ENCODE peak calls at places on chromosomes 12 and 14, in five cellular contexts. R, Q, Y, N and C are unnamed samples.
A peak's percentile ranks its signal among the peaks of the same experiment; 100 is the strongest.

GRCh38 chr14:70811578-70811977 is 2.3 kb upstream of the MAP3K9 start:
- DNase-seq in R (no peak), Q (no peak), Y (no peak), N (no peak), C (peak; percentile 71)

GRCh38 chr12:62263956-62264355 is 3.8 kb downstream of the USP15 start:
- DNase-seq in R (no peak), Q (no peak), Y (no peak), N (no peak), C (no peak)

GRCh38 chr12:111993290-111994150 is 19.4 kb downstream of the TMEM116 start:
- DNase-seq in R (no peak), Q (no peak), Y (no peak), N (peak; percentile 74), C (no peak)

GRCh38 chr14:84575681-84576080 is 954.3 kb upstream of the FLRT2 start:
- DNase-seq in R (no peak), Q (no peak), Y (no peak), N (no peak), C (no peak)

GRCh38 chr14:55221186-55221585 is 29.8 kb upstream of the DLGAP5 start:
- DNase-seq in R (no peak), Q (no peak), Y (no peak), N (no peak), C (no peak)

GRCh38 chr14:91149462-91149861 is 35.6 kb downstream of the DGLUCY start:
- DNase-seq in R (peak; percentile 75), Q (no peak), Y (no peak), N (no peak), C (no peak)

GRCh38 chr14:101113108-101113612 is 209.6 kb upstream of the RTL1 start:
- DNase-seq in R (no peak), Q (no peak), Y (no peak), N (no peak), C (peak; percentile 32)

GRCh38 chr12:576613-577110 is 86.6 kb downstream of the NINJ2 start:
- DNase-seq in R (no peak), Q (no peak), Y (no peak), N (no peak), C (no peak)

GRCh38 chr12:32470936-32471335 is 71.6 kb downstream of the FGD4 start:
- DNase-seq in R (no peak), Q (no peak), Y (no peak), N (no peak), C (no peak)

GRCh38 chr14:29930283-29930682 is 2.6 kb upstream of the PRKD1 start:
- DNase-seq in R (no peak), Q (no peak), Y (no peak), N (no peak), C (peak; percentile 76)

GRCh38 chr12:45286621-45287020 is 70.7 kb downstream of the ANO6 start:
- DNase-seq in R (no peak), Q (no peak), Y (no peak), N (no peak), C (no peak)

GRCh38 chr12:106333756-106334155 is 23.8 kb upstream of the POLR3B start:
- DNase-seq in R (no peak), Q (no peak), Y (no peak), N (no peak), C (no peak)

GRCh38 chr12:44774815-44775411 is 101.2 kb downstream of the NELL2 start:
- DNase-seq in R (no peak), Q (peak; percentile 41), Y (peak; percentile 68), N (peak; percentile 63), C (peak; percentile 82)

GRCh38 chr12:50589650-50590435 is 85.1 kb downstream of the DIP2B start:
- DNase-seq in R (no peak), Q (no peak), Y (no peak), N (peak; percentile 12), C (peak; percentile 89)

GRCh38 chr12:100326208-100326607 is 30.7 kb upstream of the SLC17A8 start:
- DNase-seq in R (no peak), Q (no peak), Y (no peak), N (no peak), C (no peak)

GRCh38 chr12:94255428-94255827 is 107.1 kb downstream of the PLXNC1 start:
- DNase-seq in R (no peak), Q (no peak), Y (no peak), N (no peak), C (no peak)

GRCh38 chr14:52015411-52016030 is 26.2 kb downstream of the RTRAF start:
- DNase-seq in R (no peak), Q (peak; percentile 57), Y (peak; percentile 60), N (no peak), C (peak; percentile 68)

GRCh38 chr12:77968571-77968970 is 137.9 kb downstream of the NAV3 start:
- DNase-seq in R (peak; percentile 25), Q (no peak), Y (no peak), N (no peak), C (no peak)

GRCh38 chr14:69990319-69990718 is 111.1 kb downstream of the SMOC1 start:
- DNase-seq in R (no peak), Q (no peak), Y (no peak), N (no peak), C (no peak)

GRCh38 chr14:68365228-68365627 is 427.6 kb downstream of the ZFP36L1 start:
- DNase-seq in R (no peak), Q (no peak), Y (no peak), N (no peak), C (no peak)

GRCh38 chr12:122669397-122670070 is 33.6 kb downstream of the HCAR2 start:
- DNase-seq in R (no peak), Q (no peak), Y (no peak), N (no peak), C (no peak)

GRCh38 chr12:23949212-23950010 is at the start of gene SOX5:
- DNase-seq in R (peak; percentile 20), Q (peak; percentile 70), Y (peak; percentile 89), N (no peak), C (peak; percentile 94)

GRCh38 chr14:50191499-50191898 is 39.9 kb downstream of the SOS2 start:
- DNase-seq in R (no peak), Q (no peak), Y (no peak), N (no peak), C (no peak)

GRCh38 chr12:131378861-131379665 is 331.8 kb upstream of the SFSWAP start:
- DNase-seq in R (no peak), Q (no peak), Y (no peak), N (no peak), C (peak; percentile 54)

GRCh38 chr14:59344711-59345455 is 120.3 kb downstream of the GPR135 start:
- DNase-seq in R (no peak), Q (no peak), Y (peak; percentile 37), N (no peak), C (no peak)

GRCh38 chr12:123150273-123150803 is 552 bp downstream of the PITPNM2 start:
- DNase-seq in R (peak; percentile 58), Q (no peak), Y (peak; percentile 16), N (no peak), C (peak; percentile 67)

GRCh38 chr14:90398315-90398811 is 1.5 kb downstream of the CALM1 start:
- DNase-seq in R (peak; percentile 39), Q (peak; percentile 27), Y (peak; percentile 61), N (peak; percentile 81), C (no peak)

GRCh38 chr12:129101404-129101803 is 248.1 kb downstream of the GLT1D1 start:
- DNase-seq in R (no peak), Q (no peak), Y (peak; percentile 62), N (no peak), C (no peak)

GRCh38 chr12:25675808-25676207 is 122.7 kb upstream of the LMNTD1 start:
- DNase-seq in R (no peak), Q (no peak), Y (peak; percentile 54), N (no peak), C (no peak)

GRCh38 chr12:4287325-4288290 is 14.0 kb downstream of the CCND2 start:
- DNase-seq in R (no peak), Q (no peak), Y (no peak), N (no peak), C (peak; percentile 27)

GRCh38 chr14:97641827-97642226 is 844.6 kb downstream of the VRK1 start:
- DNase-seq in R (no peak), Q (peak; percentile 33), Y (no peak), N (no peak), C (peak; percentile 40)

GRCh38 chr12:81758421-81759214 is 532 bp downstream of the PPFIA2 start:
- DNase-seq in R (no peak), Q (peak; percentile 25), Y (peak; percentile 57), N (peak; percentile 13), C (peak; percentile 68)

GRCh38 chr12:57604454-57605307 is at the start of gene DTX3:
- DNase-seq in R (peak; percentile 58), Q (peak; percentile 72), Y (peak; percentile 66), N (peak; percentile 56), C (no peak)

GRCh38 chr12:121065345-121065744 is 26.3 kb upstream of the OASL start:
- DNase-seq in R (no peak), Q (no peak), Y (no peak), N (no peak), C (no peak)